ENCODE peak calls at places on chromosome 7, in nine cellular contexts. One of them, this sample, is unnamed.

GRCh38 chr7:103504505-103505135 is 58.6 kb upstream of the SLC26A5 start:
- DNase-seq in MM.1S: no peak
- DNase-seq in SK-N-SH: no peak
- DNase-seq in GM23248: no peak
- DNase-seq in GM23338: peak
- DNase-seq in PC-3: no peak
- DNase-seq in OCI-LY7: no peak
- DNase-seq in neural progenitor cell: no peak
- DNase-seq in HCT116: no peak
- DNase-seq in this sample: no peak

GRCh38 chr7:24108906-24109376 is 175.0 kb upstream of the NPY start:
- DNase-seq in HCT116: no peak
- DNase-seq in SK-N-SH: no peak
- DNase-seq in MM.1S: no peak
- DNase-seq in GM23338: no peak
- DNase-seq in GM23248: no peak
- DNase-seq in OCI-LY7: no peak
- DNase-seq in PC-3: no peak
- DNase-seq in neural progenitor cell: no peak
- DNase-seq in this sample: peak

GRCh38 chr7:93551063-93551895 is 23.2 kb downstream of the CALCR start:
- DNase-seq in OCI-LY7: peak
- DNase-seq in GM23248: peak
- DNase-seq in MM.1S: peak
- DNase-seq in neural progenitor cell: peak
- DNase-seq in SK-N-SH: no peak
- DNase-seq in GM23338: peak
- DNase-seq in PC-3: peak
- DNase-seq in HCT116: peak
- DNase-seq in this sample: peak

GRCh38 chr7:157046681-157047080 is 36.2 kb upstream of the MNX1 start:
- DNase-seq in neural progenitor cell: no peak
- DNase-seq in HCT116: no peak
- DNase-seq in MM.1S: no peak
- DNase-seq in OCI-LY7: no peak
- DNase-seq in GM23248: peak
- DNase-seq in PC-3: peak
- DNase-seq in SK-N-SH: no peak
- DNase-seq in GM23338: no peak
- DNase-seq in this sample: no peak

GRCh38 chr7:44515595-44516268 is 25.3 kb upstream of the NUDCD3 start:
- DNase-seq in PC-3: no peak
- DNase-seq in GM23248: peak
- DNase-seq in OCI-LY7: no peak
- DNase-seq in SK-N-SH: no peak
- DNase-seq in MM.1S: peak
- DNase-seq in HCT116: no peak
- DNase-seq in neural progenitor cell: no peak
- DNase-seq in GM23338: no peak
- DNase-seq in this sample: no peak

GRCh38 chr7:107408349-107408748 is 61.5 kb upstream of the GPR22 start:
- DNase-seq in SK-N-SH: no peak
- DNase-seq in HCT116: no peak
- DNase-seq in GM23248: no peak
- DNase-seq in neural progenitor cell: no peak
- DNase-seq in MM.1S: no peak
- DNase-seq in PC-3: no peak
- DNase-seq in GM23338: no peak
- DNase-seq in OCI-LY7: no peak
- DNase-seq in this sample: no peak

GRCh38 chr7:74355091-74355490 is 65.9 kb downstream of the CLIP2 start:
- DNase-seq in SK-N-SH: no peak
- DNase-seq in PC-3: peak
- DNase-seq in GM23248: peak
- DNase-seq in neural progenitor cell: no peak
- DNase-seq in GM23338: no peak
- DNase-seq in HCT116: peak
- DNase-seq in OCI-LY7: no peak
- DNase-seq in MM.1S: no peak
- DNase-seq in this sample: no peak

GRCh38 chr7:92685146-92686042 is 95.2 kb upstream of the FAM133B start:
- DNase-seq in neural progenitor cell: peak
- DNase-seq in GM23338: peak
- DNase-seq in SK-N-SH: no peak
- DNase-seq in HCT116: no peak
- DNase-seq in PC-3: no peak
- DNase-seq in MM.1S: no peak
- DNase-seq in OCI-LY7: no peak
- DNase-seq in GM23248: no peak
- DNase-seq in this sample: no peak

GRCh38 chr7:157461805-157462771 is 125.3 kb downstream of the DNAJB6 start:
- DNase-seq in MM.1S: no peak
- DNase-seq in GM23338: no peak
- DNase-seq in GM23248: no peak
- DNase-seq in PC-3: no peak
- DNase-seq in neural progenitor cell: no peak
- DNase-seq in HCT116: no peak
- DNase-seq in SK-N-SH: no peak
- DNase-seq in OCI-LY7: no peak
- DNase-seq in this sample: no peak

GRCh38 chr7:55550010-55550409 is 22.3 kb downstream of the VOPP1 start:
- DNase-seq in SK-N-SH: no peak
- DNase-seq in PC-3: peak
- DNase-seq in MM.1S: peak
- DNase-seq in OCI-LY7: peak
- DNase-seq in HCT116: peak
- DNase-seq in neural progenitor cell: no peak
- DNase-seq in GM23248: no peak
- DNase-seq in GM23338: no peak
- DNase-seq in this sample: no peak

GRCh38 chr7:106071999-106072714 is 40.0 kb downstream of the SYPL1 start:
- DNase-seq in HCT116: no peak
- DNase-seq in GM23248: no peak
- DNase-seq in OCI-LY7: no peak
- DNase-seq in SK-N-SH: peak
- DNase-seq in neural progenitor cell: no peak
- DNase-seq in GM23338: no peak
- DNase-seq in PC-3: peak
- DNase-seq in MM.1S: no peak
- DNase-seq in this sample: peak

GRCh38 chr7:17380696-17381662 is 82.5 kb downstream of the AHR start:
- DNase-seq in HCT116: no peak
- DNase-seq in GM23338: no peak
- DNase-seq in PC-3: no peak
- DNase-seq in SK-N-SH: no peak
- DNase-seq in OCI-LY7: no peak
- DNase-seq in MM.1S: no peak
- DNase-seq in GM23248: peak
- DNase-seq in neural progenitor cell: no peak
- DNase-seq in this sample: no peak

GRCh38 chr7:157538735-157539134 is 201.9 kb downstream of the DNAJB6 start:
- DNase-seq in GM23248: no peak
- DNase-seq in HCT116: no peak
- DNase-seq in MM.1S: no peak
- DNase-seq in OCI-LY7: no peak
- DNase-seq in SK-N-SH: no peak
- DNase-seq in GM23338: no peak
- DNase-seq in PC-3: no peak
- DNase-seq in neural progenitor cell: no peak
- DNase-seq in this sample: no peak

GRCh38 chr7:69638674-69639073 is 40.4 kb downstream of the AUTS2 start:
- DNase-seq in MM.1S: no peak
- DNase-seq in neural progenitor cell: no peak
- DNase-seq in GM23338: peak
- DNase-seq in OCI-LY7: no peak
- DNase-seq in PC-3: no peak
- DNase-seq in SK-N-SH: no peak
- DNase-seq in HCT116: no peak
- DNase-seq in GM23248: no peak
- DNase-seq in this sample: no peak

GRCh38 chr7:155188821-155189599 is 108.7 kb upstream of the INSIG1 start:
- DNase-seq in PC-3: no peak
- DNase-seq in HCT116: no peak
- DNase-seq in OCI-LY7: no peak
- DNase-seq in GM23248: peak
- DNase-seq in GM23338: no peak
- DNase-seq in SK-N-SH: no peak
- DNase-seq in neural progenitor cell: no peak
- DNase-seq in MM.1S: no peak
- DNase-seq in this sample: no peak

GRCh38 chr7:151056286-151057037 is 1.2 kb downstream of the CDK5 start:
- DNase-seq in PC-3: peak
- DNase-seq in OCI-LY7: peak
- DNase-seq in GM23248: no peak
- DNase-seq in MM.1S: no peak
- DNase-seq in HCT116: no peak
- DNase-seq in GM23338: peak
- DNase-seq in neural progenitor cell: peak
- DNase-seq in SK-N-SH: no peak
- DNase-seq in this sample: peak

GRCh38 chr7:29622335-29623265 is 59.0 kb downstream of the PRR15 start:
- DNase-seq in SK-N-SH: peak
- DNase-seq in MM.1S: no peak
- DNase-seq in PC-3: peak
- DNase-seq in GM23338: no peak
- DNase-seq in neural progenitor cell: no peak
- DNase-seq in GM23248: peak
- DNase-seq in HCT116: peak
- DNase-seq in OCI-LY7: no peak
- DNase-seq in this sample: peak

GRCh38 chr7:16918288-16918895 is 36.6 kb upstream of the AGR3 start:
- DNase-seq in MM.1S: peak
- DNase-seq in SK-N-SH: peak
- DNase-seq in GM23338: peak
- DNase-seq in neural progenitor cell: peak
- DNase-seq in PC-3: peak
- DNase-seq in GM23248: peak
- DNase-seq in HCT116: peak
- DNase-seq in OCI-LY7: peak
- DNase-seq in this sample: peak

GRCh38 chr7:88610942-88611341 is 148.6 kb upstream of the ZNF804B start:
- DNase-seq in OCI-LY7: no peak
- DNase-seq in GM23248: no peak
- DNase-seq in PC-3: no peak
- DNase-seq in GM23338: no peak
- DNase-seq in HCT116: no peak
- DNase-seq in neural progenitor cell: no peak
- DNase-seq in MM.1S: no peak
- DNase-seq in SK-N-SH: no peak
- DNase-seq in this sample: no peak

GRCh38 chr7:151837285-151838042 is 39.5 kb downstream of the PRKAG2 start:
- DNase-seq in SK-N-SH: no peak
- DNase-seq in neural progenitor cell: peak
- DNase-seq in HCT116: no peak
- DNase-seq in OCI-LY7: no peak
- DNase-seq in GM23338: peak
- DNase-seq in PC-3: no peak
- DNase-seq in MM.1S: no peak
- DNase-seq in GM23248: no peak
- DNase-seq in this sample: peak

DNA sequence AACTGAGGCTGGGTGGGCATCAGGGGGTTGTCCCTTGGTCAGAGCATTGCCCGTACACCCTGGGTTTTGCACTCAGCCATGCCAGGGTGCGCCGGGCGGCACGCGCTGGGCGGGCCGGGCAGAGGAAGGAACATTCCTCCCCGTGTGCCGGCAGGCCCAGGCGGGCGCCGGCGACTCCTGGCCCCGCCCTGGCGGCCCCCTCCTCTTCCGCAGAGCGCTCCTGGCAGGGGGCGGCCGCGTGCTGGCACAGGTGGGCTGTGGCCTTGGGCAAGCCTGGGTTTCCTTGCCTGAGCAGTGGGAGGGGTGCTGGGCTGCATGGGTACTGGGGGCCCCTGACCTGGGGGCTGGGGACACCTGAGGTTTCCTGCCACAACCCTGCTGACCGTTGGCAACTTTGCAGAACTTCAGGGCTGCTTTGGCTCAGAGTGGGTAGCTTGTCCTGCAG is 3.9 kb downstream of the LFNG start:
- DNase-seq in MM.1S: no peak
- DNase-seq in OCI-LY7: no peak
- DNase-seq in HCT116: no peak
- DNase-seq in GM23338: peak
- DNase-seq in GM23248: no peak
- DNase-seq in PC-3: peak
- DNase-seq in neural progenitor cell: peak
- DNase-seq in SK-N-SH: no peak
- DNase-seq in this sample: no peak
- H3K27ac ChIP-seq in MM.1S: no peak
- H3K27ac ChIP-seq in OCI-LY7: no peak
- H3K27ac ChIP-seq in HCT116: peak
- H3K27ac ChIP-seq in GM23338: peak
- H3K27ac ChIP-seq in GM23248: no peak
- H3K27ac ChIP-seq in PC-3: peak
- H3K27ac ChIP-seq in neural progenitor cell: peak
- H3K27ac ChIP-seq in SK-N-SH: peak
- H3K27ac ChIP-seq in this sample: peak

DNA sequence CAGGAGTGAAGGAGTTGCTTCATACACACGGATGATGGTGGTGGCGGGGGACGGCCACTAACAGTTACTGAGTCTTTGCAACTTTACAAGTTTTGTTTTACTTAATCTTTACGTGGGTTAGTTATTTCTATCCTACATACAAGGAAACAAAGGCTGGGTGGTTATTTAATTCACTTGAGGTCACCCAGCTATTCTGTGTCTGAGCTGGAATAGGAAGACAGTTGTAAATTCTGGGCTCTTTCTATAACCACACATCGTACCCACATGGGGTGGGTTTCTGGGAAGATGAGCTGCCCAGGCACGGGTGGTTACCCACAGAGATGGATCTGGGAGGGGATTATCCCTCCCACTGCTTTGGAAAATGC is 137.9 kb downstream of the ANLN start:
- DNase-seq in PC-3: no peak
- DNase-seq in HCT116: no peak
- DNase-seq in GM23248: no peak
- DNase-seq in neural progenitor cell: no peak
- DNase-seq in OCI-LY7: no peak
- DNase-seq in GM23338: no peak
- DNase-seq in MM.1S: no peak
- DNase-seq in SK-N-SH: no peak
- DNase-seq in this sample: no peak
- H2AFZ ChIP-seq in PC-3: no peak
- H2AFZ ChIP-seq in HCT116: no peak
- H2AFZ ChIP-seq in GM23248: no peak
- H2AFZ ChIP-seq in neural progenitor cell: no peak
- H2AFZ ChIP-seq in OCI-LY7: no peak
- H2AFZ ChIP-seq in GM23338: no peak
- H2AFZ ChIP-seq in MM.1S: no peak
- H2AFZ ChIP-seq in SK-N-SH: no peak
- H2AFZ ChIP-seq in this sample: no peak

GRCh38 chr7:134702366-134703240 is 56.0 kb downstream of the BPGM start:
- DNase-seq in neural progenitor cell: no peak
- DNase-seq in OCI-LY7: no peak
- DNase-seq in PC-3: no peak
- DNase-seq in HCT116: no peak
- DNase-seq in GM23338: no peak
- DNase-seq in MM.1S: no peak
- DNase-seq in GM23248: no peak
- DNase-seq in SK-N-SH: no peak
- DNase-seq in this sample: no peak
- TF ChIP-seq EZH2phosphoT487 in neural progenitor cell: no peak
- TF ChIP-seq EZH2phosphoT487 in OCI-LY7: no peak
- TF ChIP-seq EZH2phosphoT487 in PC-3: no peak
- TF ChIP-seq EZH2phosphoT487 in HCT116: no peak
- TF ChIP-seq EZH2phosphoT487 in GM23338: no peak
- TF ChIP-seq EZH2phosphoT487 in MM.1S: no peak
- TF ChIP-seq EZH2phosphoT487 in GM23248: no peak
- TF ChIP-seq EZH2phosphoT487 in SK-N-SH: no peak
- TF ChIP-seq EZH2phosphoT487 in this sample: no peak

GRCh38 chr7:36370046-36370445 is 19.6 kb upstream of the ANLN start:
- DNase-seq in OCI-LY7: no peak
- DNase-seq in PC-3: no peak
- DNase-seq in GM23248: no peak
- DNase-seq in GM23338: no peak
- DNase-seq in neural progenitor cell: no peak
- DNase-seq in SK-N-SH: no peak
- DNase-seq in MM.1S: no peak
- DNase-seq in HCT116: no peak
- DNase-seq in this sample: no peak
- H3K27ac ChIP-seq in OCI-LY7: no peak
- H3K27ac ChIP-seq in PC-3: no peak
- H3K27ac ChIP-seq in GM23248: no peak
- H3K27ac ChIP-seq in GM23338: no peak
- H3K27ac ChIP-seq in neural progenitor cell: no peak
- H3K27ac ChIP-seq in SK-N-SH: no peak
- H3K27ac ChIP-seq in MM.1S: no peak
- H3K27ac ChIP-seq in HCT116: no peak
- H3K27ac ChIP-seq in this sample: no peak

This sample was measured in hepatocyte.